ENCODE peak calls at places on chromosomes 12 and 14, in five cellular contexts. I, P, D, Y and E are unnamed samples.

GRCh38 chr12:104230704-104231103 is 15.1 kb downstream of the TXNRD1 start:
- DNase-seq in I (no peak), P (no peak), D (no peak), Y (no peak), E (no peak)

GRCh38 chr12:18595406-18595805 is 142.4 kb downstream of the PLCZ1 start:
- DNase-seq in I (peak; percentile 5), P (no peak), D (no peak), Y (no peak), E (peak; percentile 9)

GRCh38 chr14:45145214-45145613 is 9.5 kb downstream of the FANCM start:
- DNase-seq in I (no peak), P (no peak), D (no peak), Y (no peak), E (no peak)

GRCh38 chr12:4579305-4580097 is 17.5 kb downstream of the DYRK4 start:
- DNase-seq in I (no peak), P (no peak), D (no peak), Y (no peak), E (no peak)

GRCh38 chr12:95480230-95480629 is 6.3 kb downstream of the METAP2 start:
- DNase-seq in I (no peak), P (no peak), D (no peak), Y (no peak), E (no peak)

GRCh38 chr12:72995616-72996015 is 723.4 kb downstream of the TRHDE start:
- DNase-seq in I (no peak), P (no peak), D (no peak), Y (no peak), E (no peak)

GRCh38 chr12:122874081-122874480 is 21.8 kb downstream of the VPS37B start:
- DNase-seq in I (no peak), P (no peak), D (no peak), Y (peak; percentile 58), E (no peak)

GRCh38 chr12:13187399-13187798 is 9.1 kb upstream of the EMP1 start:
- DNase-seq in I (no peak), P (peak; percentile 65), D (no peak), Y (no peak), E (no peak)

GRCh38 chr14:90924618-90925345 is 108.6 kb upstream of the TTC7B start:
- DNase-seq in I (no peak), P (no peak), D (no peak), Y (no peak), E (no peak)

GRCh38 chr12:45124485-45125155 is 73.7 kb upstream of the DBX2 start:
- DNase-seq in I (no peak), P (no peak), D (no peak), Y (no peak), E (no peak)

GRCh38 chr14:75315143-75315542 is 36.5 kb downstream of the FOS start:
- DNase-seq in I (no peak), P (no peak), D (peak; percentile 69), Y (no peak), E (peak; percentile 28)

GRCh38 chr12:49887536-49888401 is 15.9 kb downstream of the FAIM2 start:
- DNase-seq in I (no peak), P (no peak), D (no peak), Y (no peak), E (no peak)

GRCh38 chr12:112716099-112717093 is 75.2 kb upstream of the RPH3A start:
- DNase-seq in I (no peak), P (no peak), D (peak; percentile 76), Y (peak; percentile 51), E (peak; percentile 5)

GRCh38 chr12:3538691-3539030 is 47.7 kb downstream of the PRMT8 start:
- DNase-seq in I (no peak), P (peak; percentile 40), D (no peak), Y (peak; percentile 61), E (no peak)

GRCh38 chr12:9868271-9868815 is 811 bp downstream of the CLEC2B start:
- DNase-seq in I (no peak), P (no peak), D (no peak), Y (no peak), E (no peak)

GRCh38 chr12:23193552-23193951 is 568.6 kb downstream of the ETNK1 start:
- DNase-seq in I (no peak), P (no peak), D (no peak), Y (no peak), E (no peak)

GRCh38 chr12:104058796-104059195 is 5.5 kb upstream of the HCFC2 start:
- DNase-seq in I (no peak), P (no peak), D (no peak), Y (no peak), E (no peak)

GRCh38 chr12:30796508-30796780 is 41.7 kb upstream of the CAPRIN2 start:
- DNase-seq in I (no peak), P (peak; percentile 58), D (no peak), Y (peak; percentile 85), E (peak; percentile 66)

GRCh38 chr14:26984318-26985177 is 386.7 kb upstream of the NOVA1 start:
- DNase-seq in I (peak; percentile 23), P (peak; percentile 45), D (peak; percentile 88), Y (peak; percentile 81), E (peak; percentile 8)

GRCh38 chr14:75147423-75148071 is 20.7 kb upstream of the NEK9 start:
- DNase-seq in I (no peak), P (peak; percentile 77), D (peak; percentile 89), Y (peak; percentile 77), E (no peak)

GRCh38 chr14:68659021-68659931 is 133.6 kb downstream of the ZFP36L1 start:
- DNase-seq in I (no peak), P (no peak), D (peak; percentile 43), Y (no peak), E (no peak)

GRCh38 chr12:105330938-105331804 is 680 bp downstream of the C12orf75 start:
- DNase-seq in I (no peak), P (no peak), D (peak; percentile 50), Y (no peak), E (peak; percentile 23)

GRCh38 chr12:65823481-65824313 is 586 bp upstream of the HMGA2 start:
- DNase-seq in I (no peak), P (peak; percentile 100), D (peak; percentile 17), Y (peak; percentile 86), E (peak; percentile 59)

GRCh38 chr14:54785778-54786160 is 116.9 kb downstream of the GCH1 start:
- DNase-seq in I (no peak), P (no peak), D (no peak), Y (no peak), E (no peak)

GRCh38 chr14:54786191-54786755 is 116.4 kb downstream of the GCH1 start:
- DNase-seq in I (no peak), P (no peak), D (no peak), Y (no peak), E (no peak)

GRCh38 chr14:54784060-54784459 is 118.6 kb downstream of the GCH1 start:
- DNase-seq in I (no peak), P (no peak), D (no peak), Y (peak; percentile 30), E (no peak)

GRCh38 chr14:54784657-54785056 is 118.0 kb downstream of the GCH1 start:
- DNase-seq in I (no peak), P (no peak), D (no peak), Y (no peak), E (no peak)

GRCh38 chr14:54785111-54785777 is 117.4 kb downstream of the GCH1 start:
- DNase-seq in I (no peak), P (no peak), D (no peak), Y (no peak), E (no peak)
- H3K36me3 ChIP-seq in I (no peaks in the 10 kb centered on the region), P (peaks cover 87% of the 10 kb centered on the region), D (no peaks in the 10 kb centered on the region), Y (peaks cover 30% of the 10 kb centered on the region), E (no peaks in the 10 kb centered on the region)

GRCh38 chr12:109571773-109572505 is 1.4 kb downstream of the MMAB start:
- DNase-seq in I (no peak), P (no peak), D (no peak), Y (no peak), E (no peak)
- H3K4me3 ChIP-seq in I (no peak overlapping the region), P (no peak overlapping the region), D (no peak overlapping the region), Y (peak overlapping the region; percentile 38), E (no peak overlapping the region)

GRCh38 chr14:67522270-67522669 is 10.8 kb upstream of the PLEKHH1 start:
- DNase-seq in I (no peak), P (no peak), D (peak; percentile 82), Y (no peak), E (no peak)

GRCh38 chr14:67526676-67527459 is 6.2 kb upstream of the PLEKHH1 start:
- DNase-seq in I (no peak), P (no peak), D (peak; percentile 51), Y (peak; percentile 53), E (peak; percentile 8)

GRCh38 chr14:67525389-67525788 is 7.7 kb upstream of the PLEKHH1 start:
- DNase-seq in I (no peak), P (no peak), D (no peak), Y (no peak), E (no peak)

GRCh38 chr14:67526181-67526580 is 6.9 kb upstream of the PLEKHH1 start:
- DNase-seq in I (no peak), P (no peak), D (no peak), Y (no peak), E (no peak)

DNA sequence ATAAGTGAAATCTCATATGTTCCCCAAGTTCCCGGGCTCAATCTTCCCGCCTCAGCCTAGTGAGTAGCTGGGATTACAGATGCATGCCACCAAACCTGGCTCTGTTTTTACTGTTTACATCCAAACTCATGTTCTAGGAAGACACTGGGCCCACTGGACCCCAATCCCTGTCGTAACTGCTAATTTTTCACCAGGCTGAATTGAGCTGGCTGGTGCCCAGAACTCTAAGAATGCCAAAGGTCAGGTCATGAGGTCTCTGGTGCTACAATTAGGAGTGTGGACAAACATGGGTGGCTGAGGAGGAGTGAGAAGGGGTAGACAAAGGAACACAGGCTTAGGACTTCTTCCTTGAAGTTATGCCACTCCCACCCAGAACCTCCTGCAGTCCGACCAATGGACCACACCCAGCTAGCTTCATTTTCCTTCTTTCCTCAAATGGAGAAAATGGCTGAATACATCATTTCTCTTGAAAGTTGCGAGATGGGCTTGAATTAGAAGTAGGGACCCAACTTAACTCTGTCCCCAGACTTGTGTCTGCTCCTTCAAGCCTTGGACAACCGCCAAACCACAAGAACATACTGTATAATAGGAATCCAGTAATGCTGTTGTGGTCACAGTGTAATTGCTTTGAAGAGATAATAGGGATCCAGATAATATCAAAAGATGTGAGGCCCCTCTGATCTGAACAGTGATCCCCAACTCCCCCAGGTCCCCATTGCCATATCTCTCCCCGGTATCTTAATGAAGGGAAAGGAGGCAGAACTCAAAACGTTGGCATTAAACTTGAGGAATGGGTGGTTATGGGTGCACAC is 8.7 kb upstream of the PLEKHH1 start:
- DNase-seq in I (no peak), P (no peak), D (no peak), Y (no peak), E (no peak)
- H3K27me3 ChIP-seq in I (no peaks in the 10 kb centered on the region), P (peaks cover 10% of the 10 kb centered on the region), D (no peaks in the 10 kb centered on the region), Y (peaks cover 45% of the 10 kb centered on the region), E (no peaks in the 10 kb centered on the region)

DNA sequence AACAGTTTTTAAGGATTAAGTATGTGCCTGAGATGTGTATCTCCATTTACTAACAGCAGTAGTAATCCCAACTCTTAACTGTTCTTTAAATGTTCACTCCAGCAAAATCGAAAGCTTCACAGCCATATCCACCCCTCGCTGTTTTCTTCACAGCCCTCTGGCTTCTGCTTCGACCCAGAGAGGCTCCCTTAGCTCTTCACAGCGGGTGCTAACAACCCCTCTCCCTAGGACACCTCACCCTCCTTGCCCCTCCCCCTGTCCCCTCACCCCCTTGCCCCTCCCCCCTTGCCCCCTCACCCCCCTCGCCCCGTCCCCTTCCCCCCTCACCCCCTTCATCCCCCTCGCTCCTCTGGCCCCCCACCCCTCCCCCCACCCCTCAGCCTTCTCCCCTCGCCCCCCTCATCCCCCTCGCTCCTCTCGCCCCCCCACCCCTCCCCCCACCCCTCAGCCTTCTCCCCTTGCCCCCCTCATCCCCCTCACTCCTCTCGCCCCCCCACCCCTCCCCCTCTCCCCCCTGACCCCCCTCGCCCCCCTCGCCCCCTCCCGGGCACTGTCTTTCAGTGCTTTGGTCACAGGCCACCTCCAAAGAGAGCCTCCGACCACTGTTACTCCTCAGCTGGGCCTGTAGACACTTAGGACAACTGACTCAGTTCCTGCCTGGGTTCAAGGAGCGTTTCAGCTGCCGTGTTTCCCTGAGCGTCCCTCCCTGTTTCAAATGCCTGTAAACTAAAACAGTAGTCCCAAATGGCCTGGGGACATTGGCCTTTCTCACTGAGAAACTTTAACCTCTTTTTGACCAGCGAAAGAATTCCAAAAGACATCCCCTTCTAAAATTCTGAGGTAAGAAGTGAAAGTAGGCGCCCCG is 46.0 kb upstream of the DYNC1H1 start:
- DNase-seq in I (peak; percentile 19), P (no peak), D (no peak), Y (no peak), E (no peak)
- H3K36me3 ChIP-seq in I (peaks cover 8% of the 10 kb centered on the region), P (peaks cover 21% of the 10 kb centered on the region), D (no peaks in the 10 kb centered on the region), Y (peaks cover 10% of the 10 kb centered on the region), E (no peaks in the 10 kb centered on the region)